ENCODE peak calls at places on chromosomes 1 and 21, in ten cellular contexts. One of them, this sample, is unnamed.

GRCh38 chr1:234915923-234916675 is 212.5 kb downstream of the TOMM20 start:
- DNase-seq in ureter: no peak
- DNase-seq in A673: peak
- DNase-seq in K562: no peak
- DNase-seq in mesendoderm: no peak
- DNase-seq in stimulated activated CD4-positive, alpha-beta T cell treated with anti-CD3 and anti-CD28 coated beads, Interleukin-12 subunit alpha, Interleukin-12 subunit beta, amount 100 ng/mL, for 4 hours: no peak
- DNase-seq in uterus: peak
- DNase-seq in HuH-7.5: no peak
- DNase-seq in Peyer's patch: peak
- DNase-seq in upper lobe of left lung: peak
- DNase-seq in this sample: peak

GRCh38 chr1:100279358-100279923 is 13.4 kb downstream of the RTCA start:
- DNase-seq in ureter: no peak
- DNase-seq in A673: no peak
- DNase-seq in K562: no peak
- DNase-seq in mesendoderm: no peak
- DNase-seq in stimulated activated CD4-positive, alpha-beta T cell treated with anti-CD3 and anti-CD28 coated beads, Interleukin-12 subunit alpha, Interleukin-12 subunit beta, amount 100 ng/mL, for 4 hours: no peak
- DNase-seq in uterus: no peak
- DNase-seq in HuH-7.5: no peak
- DNase-seq in Peyer's patch: no peak
- DNase-seq in upper lobe of left lung: no peak
- DNase-seq in this sample: no peak

GRCh38 chr1:207003216-207003615 is 29.3 kb downstream of the C1orf116 start:
- DNase-seq in ureter: no peak
- DNase-seq in A673: no peak
- DNase-seq in K562: no peak
- DNase-seq in mesendoderm: peak
- DNase-seq in stimulated activated CD4-positive, alpha-beta T cell treated with anti-CD3 and anti-CD28 coated beads, Interleukin-12 subunit alpha, Interleukin-12 subunit beta, amount 100 ng/mL, for 4 hours: no peak
- DNase-seq in uterus: no peak
- DNase-seq in HuH-7.5: no peak
- DNase-seq in Peyer's patch: no peak
- DNase-seq in upper lobe of left lung: no peak
- DNase-seq in this sample: no peak

GRCh38 chr1:240294566-240294965 is 202.9 kb downstream of the FMN2 start:
- DNase-seq in ureter: no peak
- DNase-seq in A673: no peak
- DNase-seq in K562: no peak
- DNase-seq in mesendoderm: peak
- DNase-seq in stimulated activated CD4-positive, alpha-beta T cell treated with anti-CD3 and anti-CD28 coated beads, Interleukin-12 subunit alpha, Interleukin-12 subunit beta, amount 100 ng/mL, for 4 hours: no peak
- DNase-seq in uterus: no peak
- DNase-seq in HuH-7.5: no peak
- DNase-seq in Peyer's patch: no peak
- DNase-seq in upper lobe of left lung: no peak
- DNase-seq in this sample: no peak

GRCh38 chr1:215407575-215407974 is 159.5 kb upstream of the KCTD3 start:
- DNase-seq in ureter: no peak
- DNase-seq in A673: no peak
- DNase-seq in K562: no peak
- DNase-seq in mesendoderm: no peak
- DNase-seq in stimulated activated CD4-positive, alpha-beta T cell treated with anti-CD3 and anti-CD28 coated beads, Interleukin-12 subunit alpha, Interleukin-12 subunit beta, amount 100 ng/mL, for 4 hours: no peak
- DNase-seq in uterus: no peak
- DNase-seq in HuH-7.5: no peak
- DNase-seq in Peyer's patch: no peak
- DNase-seq in upper lobe of left lung: no peak
- DNase-seq in this sample: no peak

GRCh38 chr1:92989936-92990582 is 28.8 kb upstream of the DIPK1A start:
- DNase-seq in ureter: no peak
- DNase-seq in A673: no peak
- DNase-seq in K562: no peak
- DNase-seq in mesendoderm: no peak
- DNase-seq in stimulated activated CD4-positive, alpha-beta T cell treated with anti-CD3 and anti-CD28 coated beads, Interleukin-12 subunit alpha, Interleukin-12 subunit beta, amount 100 ng/mL, for 4 hours: no peak
- DNase-seq in uterus: no peak
- DNase-seq in HuH-7.5: no peak
- DNase-seq in Peyer's patch: no peak
- DNase-seq in upper lobe of left lung: no peak
- DNase-seq in this sample: no peak

GRCh38 chr1:31795801-31796621 is 19.8 kb downstream of the SPOCD1 start:
- DNase-seq in ureter: peak
- DNase-seq in A673: peak
- DNase-seq in K562: peak
- DNase-seq in mesendoderm: no peak
- DNase-seq in stimulated activated CD4-positive, alpha-beta T cell treated with anti-CD3 and anti-CD28 coated beads, Interleukin-12 subunit alpha, Interleukin-12 subunit beta, amount 100 ng/mL, for 4 hours: no peak
- DNase-seq in uterus: no peak
- DNase-seq in HuH-7.5: no peak
- DNase-seq in Peyer's patch: peak
- DNase-seq in upper lobe of left lung: peak
- DNase-seq in this sample: peak

GRCh38 chr1:67019600-67020136 is 34.3 kb downstream of the SLC35D1 start:
- DNase-seq in ureter: no peak
- DNase-seq in A673: peak
- DNase-seq in K562: no peak
- DNase-seq in mesendoderm: peak
- DNase-seq in stimulated activated CD4-positive, alpha-beta T cell treated with anti-CD3 and anti-CD28 coated beads, Interleukin-12 subunit alpha, Interleukin-12 subunit beta, amount 100 ng/mL, for 4 hours: no peak
- DNase-seq in uterus: peak
- DNase-seq in HuH-7.5: no peak
- DNase-seq in Peyer's patch: no peak
- DNase-seq in upper lobe of left lung: no peak
- DNase-seq in this sample: no peak

GRCh38 chr1:6052543-6053205 is 7.0 kb downstream of the KCNAB2 start:
- DNase-seq in ureter: peak
- DNase-seq in A673: peak
- DNase-seq in K562: peak
- DNase-seq in mesendoderm: peak
- DNase-seq in stimulated activated CD4-positive, alpha-beta T cell treated with anti-CD3 and anti-CD28 coated beads, Interleukin-12 subunit alpha, Interleukin-12 subunit beta, amount 100 ng/mL, for 4 hours: peak
- DNase-seq in uterus: peak
- DNase-seq in HuH-7.5: peak
- DNase-seq in Peyer's patch: peak
- DNase-seq in upper lobe of left lung: peak
- DNase-seq in this sample: peak

GRCh38 chr21:18517905-18518566 is 114.5 kb upstream of the TMPRSS15 start:
- DNase-seq in ureter: no peak
- DNase-seq in A673: no peak
- DNase-seq in K562: no peak
- DNase-seq in mesendoderm: no peak
- DNase-seq in stimulated activated CD4-positive, alpha-beta T cell treated with anti-CD3 and anti-CD28 coated beads, Interleukin-12 subunit alpha, Interleukin-12 subunit beta, amount 100 ng/mL, for 4 hours: no peak
- DNase-seq in uterus: no peak
- DNase-seq in HuH-7.5: no peak
- DNase-seq in Peyer's patch: no peak
- DNase-seq in upper lobe of left lung: no peak
- DNase-seq in this sample: no peak

GRCh38 chr1:168725060-168725459 is 3.9 kb downstream of the DPT start:
- DNase-seq in ureter: no peak
- DNase-seq in A673: no peak
- DNase-seq in K562: no peak
- DNase-seq in mesendoderm: no peak
- DNase-seq in stimulated activated CD4-positive, alpha-beta T cell treated with anti-CD3 and anti-CD28 coated beads, Interleukin-12 subunit alpha, Interleukin-12 subunit beta, amount 100 ng/mL, for 4 hours: no peak
- DNase-seq in uterus: no peak
- DNase-seq in HuH-7.5: no peak
- DNase-seq in Peyer's patch: no peak
- DNase-seq in upper lobe of left lung: no peak
- DNase-seq in this sample: no peak

GRCh38 chr21:42019706-42020105 is 9.5 kb upstream of the ZBTB21 start:
- DNase-seq in ureter: no peak
- DNase-seq in A673: no peak
- DNase-seq in K562: no peak
- DNase-seq in mesendoderm: no peak
- DNase-seq in stimulated activated CD4-positive, alpha-beta T cell treated with anti-CD3 and anti-CD28 coated beads, Interleukin-12 subunit alpha, Interleukin-12 subunit beta, amount 100 ng/mL, for 4 hours: no peak
- DNase-seq in uterus: no peak
- DNase-seq in HuH-7.5: no peak
- DNase-seq in Peyer's patch: no peak
- DNase-seq in upper lobe of left lung: no peak
- DNase-seq in this sample: no peak

GRCh38 chr1:115641762-115642167 is at the start of gene VANGL1:
- DNase-seq in ureter: peak
- DNase-seq in A673: peak
- DNase-seq in K562: peak
- DNase-seq in mesendoderm: peak
- DNase-seq in stimulated activated CD4-positive, alpha-beta T cell treated with anti-CD3 and anti-CD28 coated beads, Interleukin-12 subunit alpha, Interleukin-12 subunit beta, amount 100 ng/mL, for 4 hours: peak
- DNase-seq in uterus: peak
- DNase-seq in HuH-7.5: peak
- DNase-seq in Peyer's patch: peak
- DNase-seq in upper lobe of left lung: peak
- DNase-seq in this sample: peak

GRCh38 chr1:15148475-15148874 is 5.1 kb upstream of the TMEM51 start:
- DNase-seq in ureter: no peak
- DNase-seq in A673: no peak
- DNase-seq in K562: no peak
- DNase-seq in mesendoderm: no peak
- DNase-seq in stimulated activated CD4-positive, alpha-beta T cell treated with anti-CD3 and anti-CD28 coated beads, Interleukin-12 subunit alpha, Interleukin-12 subunit beta, amount 100 ng/mL, for 4 hours: no peak
- DNase-seq in uterus: no peak
- DNase-seq in HuH-7.5: no peak
- DNase-seq in Peyer's patch: no peak
- DNase-seq in upper lobe of left lung: no peak
- DNase-seq in this sample: no peak

GRCh38 chr1:117342397-117342796 is 24.9 kb upstream of the MAN1A2 start:
- DNase-seq in ureter: no peak
- DNase-seq in A673: no peak
- DNase-seq in K562: no peak
- DNase-seq in mesendoderm: no peak
- DNase-seq in stimulated activated CD4-positive, alpha-beta T cell treated with anti-CD3 and anti-CD28 coated beads, Interleukin-12 subunit alpha, Interleukin-12 subunit beta, amount 100 ng/mL, for 4 hours: no peak
- DNase-seq in uterus: no peak
- DNase-seq in HuH-7.5: no peak
- DNase-seq in Peyer's patch: no peak
- DNase-seq in upper lobe of left lung: no peak
- DNase-seq in this sample: no peak

GRCh38 chr1:143720087-143721023 is 251.4 kb downstream of the FAM72C start:
- DNase-seq in ureter: peak
- DNase-seq in A673: peak
- DNase-seq in K562: peak
- DNase-seq in mesendoderm: peak
- DNase-seq in stimulated activated CD4-positive, alpha-beta T cell treated with anti-CD3 and anti-CD28 coated beads, Interleukin-12 subunit alpha, Interleukin-12 subunit beta, amount 100 ng/mL, for 4 hours: no peak
- DNase-seq in uterus: no peak
- DNase-seq in HuH-7.5: no peak
- DNase-seq in Peyer's patch: peak
- DNase-seq in upper lobe of left lung: no peak
- DNase-seq in this sample: no peak

GRCh38 chr1:29325675-29326074 is 89.4 kb downstream of the PTPRU start:
- DNase-seq in ureter: no peak
- DNase-seq in A673: no peak
- DNase-seq in K562: no peak
- DNase-seq in mesendoderm: no peak
- DNase-seq in stimulated activated CD4-positive, alpha-beta T cell treated with anti-CD3 and anti-CD28 coated beads, Interleukin-12 subunit alpha, Interleukin-12 subunit beta, amount 100 ng/mL, for 4 hours: no peak
- DNase-seq in uterus: no peak
- DNase-seq in HuH-7.5: no peak
- DNase-seq in Peyer's patch: no peak
- DNase-seq in upper lobe of left lung: no peak
- DNase-seq in this sample: no peak

GRCh38 chr1:22846453-22846852 is 126.2 kb downstream of the LACTBL1 start:
- DNase-seq in ureter: no peak
- DNase-seq in A673: no peak
- DNase-seq in K562: no peak
- DNase-seq in mesendoderm: no peak
- DNase-seq in stimulated activated CD4-positive, alpha-beta T cell treated with anti-CD3 and anti-CD28 coated beads, Interleukin-12 subunit alpha, Interleukin-12 subunit beta, amount 100 ng/mL, for 4 hours: peak
- DNase-seq in uterus: no peak
- DNase-seq in HuH-7.5: no peak
- DNase-seq in Peyer's patch: no peak
- DNase-seq in upper lobe of left lung: peak
- DNase-seq in this sample: no peak

GRCh38 chr1:167862432-167863076 is 51.4 kb downstream of the ADCY10 start:
- DNase-seq in ureter: no peak
- DNase-seq in A673: no peak
- DNase-seq in K562: no peak
- DNase-seq in mesendoderm: no peak
- DNase-seq in stimulated activated CD4-positive, alpha-beta T cell treated with anti-CD3 and anti-CD28 coated beads, Interleukin-12 subunit alpha, Interleukin-12 subunit beta, amount 100 ng/mL, for 4 hours: no peak
- DNase-seq in uterus: no peak
- DNase-seq in HuH-7.5: no peak
- DNase-seq in Peyer's patch: no peak
- DNase-seq in upper lobe of left lung: no peak
- DNase-seq in this sample: no peak

GRCh38 chr1:221274373-221274772 is 395.1 kb downstream of the HLX start:
- DNase-seq in ureter: no peak
- DNase-seq in A673: no peak
- DNase-seq in K562: no peak
- DNase-seq in mesendoderm: peak
- DNase-seq in stimulated activated CD4-positive, alpha-beta T cell treated with anti-CD3 and anti-CD28 coated beads, Interleukin-12 subunit alpha, Interleukin-12 subunit beta, amount 100 ng/mL, for 4 hours: no peak
- DNase-seq in uterus: no peak
- DNase-seq in HuH-7.5: no peak
- DNase-seq in Peyer's patch: no peak
- DNase-seq in upper lobe of left lung: no peak
- DNase-seq in this sample: peak

GRCh38 chr1:206540044-206540758 is 32.9 kb downstream of the RASSF5 start:
- DNase-seq in ureter: peak
- DNase-seq in A673: no peak
- DNase-seq in K562: no peak
- DNase-seq in mesendoderm: no peak
- DNase-seq in stimulated activated CD4-positive, alpha-beta T cell treated with anti-CD3 and anti-CD28 coated beads, Interleukin-12 subunit alpha, Interleukin-12 subunit beta, amount 100 ng/mL, for 4 hours: no peak
- DNase-seq in uterus: peak
- DNase-seq in HuH-7.5: no peak
- DNase-seq in Peyer's patch: peak
- DNase-seq in upper lobe of left lung: peak
- DNase-seq in this sample: no peak

GRCh38 chr1:112575154-112575804 is 43.7 kb downstream of the ST7L start:
- DNase-seq in ureter: no peak
- DNase-seq in A673: peak
- DNase-seq in K562: peak
- DNase-seq in mesendoderm: no peak
- DNase-seq in stimulated activated CD4-positive, alpha-beta T cell treated with anti-CD3 and anti-CD28 coated beads, Interleukin-12 subunit alpha, Interleukin-12 subunit beta, amount 100 ng/mL, for 4 hours: no peak
- DNase-seq in uterus: no peak
- DNase-seq in HuH-7.5: no peak
- DNase-seq in Peyer's patch: no peak
- DNase-seq in upper lobe of left lung: no peak
- DNase-seq in this sample: no peak

GRCh38 chr21:42678118-42678430 is 24.7 kb downstream of the PDE9A start:
- DNase-seq in ureter: no peak
- DNase-seq in A673: no peak
- DNase-seq in K562: no peak
- DNase-seq in mesendoderm: no peak
- DNase-seq in stimulated activated CD4-positive, alpha-beta T cell treated with anti-CD3 and anti-CD28 coated beads, Interleukin-12 subunit alpha, Interleukin-12 subunit beta, amount 100 ng/mL, for 4 hours: no peak
- DNase-seq in uterus: no peak
- DNase-seq in HuH-7.5: no peak
- DNase-seq in Peyer's patch: no peak
- DNase-seq in upper lobe of left lung: no peak
- DNase-seq in this sample: peak

GRCh38 chr1:185441608-185442007 is 124.6 kb upstream of the IVNS1ABP start:
- DNase-seq in ureter: no peak
- DNase-seq in A673: peak
- DNase-seq in K562: no peak
- DNase-seq in mesendoderm: no peak
- DNase-seq in stimulated activated CD4-positive, alpha-beta T cell treated with anti-CD3 and anti-CD28 coated beads, Interleukin-12 subunit alpha, Interleukin-12 subunit beta, amount 100 ng/mL, for 4 hours: no peak
- DNase-seq in uterus: no peak
- DNase-seq in HuH-7.5: no peak
- DNase-seq in Peyer's patch: no peak
- DNase-seq in upper lobe of left lung: no peak
- DNase-seq in this sample: no peak

GRCh38 chr1:109687641-109688499 is at the start of gene GSTM1:
- DNase-seq in ureter: no peak
- DNase-seq in A673: peak
- DNase-seq in K562: no peak
- DNase-seq in mesendoderm: peak
- DNase-seq in stimulated activated CD4-positive, alpha-beta T cell treated with anti-CD3 and anti-CD28 coated beads, Interleukin-12 subunit alpha, Interleukin-12 subunit beta, amount 100 ng/mL, for 4 hours: no peak
- DNase-seq in uterus: no peak
- DNase-seq in HuH-7.5: peak
- DNase-seq in Peyer's patch: peak
- DNase-seq in upper lobe of left lung: no peak
- DNase-seq in this sample: no peak

GRCh38 chr1:44630116-44630515 is 44.2 kb downstream of the TMEM53 start:
- DNase-seq in ureter: no peak
- DNase-seq in A673: no peak
- DNase-seq in K562: no peak
- DNase-seq in mesendoderm: no peak
- DNase-seq in stimulated activated CD4-positive, alpha-beta T cell treated with anti-CD3 and anti-CD28 coated beads, Interleukin-12 subunit alpha, Interleukin-12 subunit beta, amount 100 ng/mL, for 4 hours: no peak
- DNase-seq in uterus: no peak
- DNase-seq in HuH-7.5: no peak
- DNase-seq in Peyer's patch: no peak
- DNase-seq in upper lobe of left lung: no peak
- DNase-seq in this sample: no peak

GRCh38 chr1:9538669-9539164 is 548 bp upstream of the SLC25A33 start:
- DNase-seq in ureter: no peak
- DNase-seq in A673: no peak
- DNase-seq in K562: no peak
- DNase-seq in mesendoderm: no peak
- DNase-seq in stimulated activated CD4-positive, alpha-beta T cell treated with anti-CD3 and anti-CD28 coated beads, Interleukin-12 subunit alpha, Interleukin-12 subunit beta, amount 100 ng/mL, for 4 hours: no peak
- DNase-seq in uterus: peak
- DNase-seq in HuH-7.5: no peak
- DNase-seq in Peyer's patch: peak
- DNase-seq in upper lobe of left lung: no peak
- DNase-seq in this sample: no peak

GRCh38 chr21:17759546-17760178 is 59.5 kb downstream of the C21orf91 start:
- DNase-seq in ureter: no peak
- DNase-seq in A673: no peak
- DNase-seq in K562: no peak
- DNase-seq in mesendoderm: no peak
- DNase-seq in stimulated activated CD4-positive, alpha-beta T cell treated with anti-CD3 and anti-CD28 coated beads, Interleukin-12 subunit alpha, Interleukin-12 subunit beta, amount 100 ng/mL, for 4 hours: no peak
- DNase-seq in uterus: no peak
- DNase-seq in HuH-7.5: no peak
- DNase-seq in Peyer's patch: no peak
- DNase-seq in upper lobe of left lung: no peak
- DNase-seq in this sample: no peak